ENCODE peak calls at places on chromosomes 6 and 20, in four cellular contexts. T is lung, H is GM23248, A is bronchial epithelial cell. J is an unnamed sample.

GRCh38 chr6:87789198-87789899 is 87.3 kb upstream of the AKIRIN2 start:
- DNase-seq in T (peak; percentile 38), H (peak; percentile 89), A (peak; percentile 96), J (no peak)

GRCh38 chr6:164861964-164862363 is 447.4 kb downstream of the C6orf118 start:
- DNase-seq in T (no peak), H (no peak), A (no peak), J (no peak)

GRCh38 chr6:57109905-57110304 is 19.9 kb downstream of the ZNF451 start:
- DNase-seq in T (no peak), H (peak; percentile 18), A (no peak), J (no peak)

GRCh38 chr6:38977101-38977500 is 71.5 kb upstream of the GLP1R start:
- DNase-seq in T (no peak), H (no peak), A (no peak), J (no peak)

GRCh38 chr20:23205221-23205620 is 119.1 kb upstream of the CD93 start:
- DNase-seq in T (no peak), H (no peak), A (no peak), J (no peak)

GRCh38 chr20:47487175-47487917 is 14.3 kb upstream of the NCOA3 start:
- DNase-seq in T (no peak), H (no peak), A (peak; percentile 47), J (no peak)

GRCh38 chr6:149440735-149441662 is 40.9 kb downstream of the SUMO4 start:
- DNase-seq in T (no peak), H (no peak), A (no peak), J (no peak)

GRCh38 chr6:36867471-36868224 is 7.0 kb downstream of the PPIL1 start:
- DNase-seq in T (no peak), H (no peak), A (no peak), J (no peak)

GRCh38 chr6:111417946-111418345 is 65.1 kb downstream of the REV3L start:
- DNase-seq in T (no peak), H (peak; percentile 42), A (peak; percentile 53), J (no peak)

GRCh38 chr20:63577317-63577894 is 3.4 kb upstream of the HELZ2 start:
- DNase-seq in T (no peak), H (no peak), A (no peak), J (no peak)

GRCh38 chr6:162125659-162126058 is 601.9 kb downstream of the PRKN start:
- DNase-seq in T (no peak), H (no peak), A (no peak), J (no peak)

GRCh38 chr6:12355354-12355753 is 65.2 kb downstream of the EDN1 start:
- DNase-seq in T (no peak), H (no peak), A (peak; percentile 92), J (no peak)

GRCh38 chr6:168895102-168895812 is 358.4 kb downstream of the THBS2 start:
- DNase-seq in T (peak; percentile 84), H (peak; percentile 87), A (peak; percentile 65), J (peak; percentile 84)

GRCh38 chr6:41504526-41505021 is 41.6 kb upstream of the FOXP4 start:
- DNase-seq in T (no peak), H (peak; percentile 16), A (no peak), J (no peak)

GRCh38 chr20:8216375-8217200 is 84.5 kb downstream of the PLCB1 start:
- DNase-seq in T (no peak), H (no peak), A (no peak), J (no peak)

GRCh38 chr6:25547797-25548196 is 104.2 kb upstream of the SCGN start:
- DNase-seq in T (no peak), H (no peak), A (no peak), J (no peak)

GRCh38 chr6:154932562-154933027 is 62.5 kb upstream of the TIAM2 start:
- DNase-seq in T (no peak), H (peak; percentile 73), A (peak; percentile 61), J (no peak)

GRCh38 chr6:157760589-157761330 is 62.3 kb upstream of the SNX9 start:
- DNase-seq in T (no peak), H (peak; percentile 90), A (peak; percentile 82), J (peak; percentile 53)

GRCh38 chr6:150813993-150814359 is 51.5 kb upstream of the MTHFD1L start:
- DNase-seq in T (no peak), H (peak; percentile 60), A (peak; percentile 95), J (no peak)

GRCh38 chr6:78322068-78322845 is 545.1 kb upstream of the IRAK1BP1 start:
- DNase-seq in T (no peak), H (no peak), A (no peak), J (no peak)

GRCh38 chr6:149867876-149868640 is 3.9 kb upstream of the LRP11 start:
- DNase-seq in T (no peak), H (peak; percentile 73), A (peak; percentile 86), J (no peak)

GRCh38 chr6:137860394-137861005 is 6.6 kb upstream of the TNFAIP3 start:
- DNase-seq in T (no peak), H (no peak), A (no peak), J (no peak)

GRCh38 chr6:44002071-44002590 is 125.1 kb downstream of the MRPL14 start:
- DNase-seq in T (no peak), H (peak; percentile 67), A (no peak), J (no peak)

GRCh38 chr6:28941681-28942448 is 18.1 kb upstream of the TRIM27 start:
- DNase-seq in T (peak; percentile 63), H (peak; percentile 23), A (no peak), J (no peak)

GRCh38 chr6:109482913-109483743 is at the start of gene ZBTB24:
- DNase-seq in T (peak; percentile 92), H (peak; percentile 97), A (peak; percentile 63), J (peak; percentile 86)

GRCh38 chr6:103854059-103854458 is 1005.7 kb downstream of the HACE1 start:
- DNase-seq in T (no peak), H (no peak), A (no peak), J (no peak)

GRCh38 chr6:108562503-108562993 is 1.8 kb downstream of the FOXO3 start:
- DNase-seq in T (peak; percentile 81), H (peak; percentile 71), A (peak; percentile 90), J (peak; percentile 92)

GRCh38 chr6:135537782-135538301 is 40.3 kb upstream of the AHI1 start:
- DNase-seq in T (no peak), H (peak; percentile 89), A (peak; percentile 92), J (no peak)

GRCh38 chr6:39417440-39417839 is 94.9 kb upstream of the KCNK16 start:
- DNase-seq in T (no peak), H (peak; percentile 4), A (no peak), J (no peak)

GRCh38 chr6:138572885-138573284 is 73.6 kb upstream of the NHSL1 start:
- DNase-seq in T (no peak), H (no peak), A (no peak), J (no peak)

GRCh38 chr6:125154184-125155135 is 887 bp downstream of the TPD52L1 start:
- DNase-seq in T (peak; percentile 45), H (peak; percentile 50), A (peak; percentile 60), J (no peak)

GRCh38 chr6:39951716-39952115 is 17.5 kb upstream of the MOCS1 start:
- DNase-seq in T (no peak), H (no peak), A (no peak), J (no peak)

GRCh38 chr6:50824505-50824904 is 5.8 kb downstream of the TFAP2B start:
- DNase-seq in T (no peak), H (no peak), A (no peak), J (no peak)

GRCh38 chr6:73394577-73395354 is at the start of gene DDX43:
- DNase-seq in T (peak; percentile 74), H (peak; percentile 58), A (peak; percentile 15), J (peak; percentile 61)

GRCh38 chr6:140671926-140672325 is 1297.5 kb upstream of the CITED2 start:
- DNase-seq in T (no peak), H (no peak), A (peak; percentile 72), J (no peak)

GRCh38 chr20:14885661-14886060 is 548.2 kb upstream of the FLRT3 start:
- DNase-seq in T (no peak), H (no peak), A (no peak), J (no peak)

GRCh38 chr6:10531942-10532341 is 10.8 kb downstream of the GCNT2 start:
- DNase-seq in T (no peak), H (no peak), A (no peak), J (no peak)

DNA sequence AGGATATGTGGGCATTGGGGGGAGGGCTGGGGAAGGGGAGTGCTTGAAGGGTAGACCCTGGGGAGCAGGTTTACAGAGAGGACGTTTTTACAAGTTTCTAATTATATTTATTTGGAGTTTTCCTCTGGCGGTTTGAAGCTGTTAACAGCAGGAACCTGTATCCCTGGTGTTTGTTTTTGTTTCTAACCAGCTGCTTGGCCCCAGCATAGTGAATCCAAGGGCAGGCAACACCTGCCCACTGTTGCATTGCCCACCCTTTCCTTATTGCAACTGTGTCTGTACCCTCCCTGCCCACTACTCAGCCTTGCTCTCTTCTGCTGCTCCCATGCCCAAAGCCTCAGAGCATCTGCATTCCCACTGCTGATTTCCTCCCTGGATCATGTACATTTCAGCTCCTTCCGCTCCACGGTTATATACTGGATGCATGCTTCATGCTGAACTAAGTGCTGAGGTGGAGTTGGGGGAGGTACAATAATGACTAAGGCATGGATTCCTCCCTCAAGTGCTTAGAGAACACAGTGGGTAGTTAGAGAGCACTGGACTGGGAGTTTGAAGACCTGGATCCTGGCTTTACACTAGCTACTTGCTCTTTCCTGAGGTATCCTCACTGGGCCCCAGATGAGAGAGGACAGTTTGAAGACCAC is 6.0 kb downstream of the SCUBE3 start:
- DNase-seq in T (no peak), H (peak; percentile 26), A (no peak), J (no peak)
- H3K27me3 ChIP-seq in T (no peaks in the 10 kb centered on the region), H (no peaks in the 10 kb centered on the region), A (peaks cover 7% of the 10 kb centered on the region), J (no peaks in the 10 kb centered on the region)

DNA sequence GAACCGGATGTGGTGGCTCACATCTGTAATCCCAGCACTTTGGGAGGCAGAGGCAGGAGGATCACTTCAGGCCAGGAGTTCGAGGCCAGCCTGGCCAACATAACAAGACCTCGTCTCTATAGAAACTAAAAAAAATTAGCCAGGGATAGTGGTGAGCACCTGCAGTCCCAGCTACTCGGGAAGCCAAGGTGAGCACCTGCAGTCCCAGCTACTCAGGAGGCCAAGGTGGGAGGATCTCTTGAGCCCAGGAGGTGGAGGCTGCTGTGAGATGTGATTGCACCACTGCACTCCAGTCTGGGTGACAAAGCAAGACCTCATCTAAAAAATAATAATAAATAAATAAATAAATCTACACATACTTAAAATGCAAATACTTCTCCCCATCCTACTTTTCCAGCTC is 55.2 kb upstream of the TTPAL start:
- DNase-seq in T (no peak), H (no peak), A (no peak), J (no peak)
- H3K27me3 ChIP-seq in T (no peaks in the 10 kb centered on the region), H (peaks cover 17% of the 10 kb centered on the region), A (no peaks in the 10 kb centered on the region), J (no peaks in the 10 kb centered on the region)

DNA sequence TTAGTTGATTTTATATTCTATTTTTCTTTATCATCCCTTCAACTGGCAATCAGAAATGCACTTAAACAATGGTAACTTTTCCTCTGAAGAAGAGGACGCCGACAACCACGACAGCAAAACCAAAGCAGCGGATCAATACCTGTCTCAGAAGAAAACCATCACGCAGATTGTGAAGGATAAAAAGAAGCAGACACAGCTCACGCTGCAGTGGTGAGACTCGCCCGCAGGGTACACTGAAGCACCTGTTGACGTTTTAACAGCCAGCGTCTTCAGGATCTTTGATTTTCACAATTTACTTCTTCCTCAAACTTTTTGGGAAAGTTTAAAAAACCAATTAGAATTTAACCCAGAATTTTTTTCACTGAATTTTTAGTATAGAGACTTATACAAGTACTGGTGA is 701 bp downstream of the RFX6 start:
- DNase-seq in T (no peak), H (no peak), A (no peak), J (no peak)
- H3K27me3 ChIP-seq in T (no peaks in the 10 kb centered on the region), H (peaks cover 47% of the 10 kb centered on the region), A (peaks cover 18% of the 10 kb centered on the region), J (peaks cover 16% of the 10 kb centered on the region)

DNA sequence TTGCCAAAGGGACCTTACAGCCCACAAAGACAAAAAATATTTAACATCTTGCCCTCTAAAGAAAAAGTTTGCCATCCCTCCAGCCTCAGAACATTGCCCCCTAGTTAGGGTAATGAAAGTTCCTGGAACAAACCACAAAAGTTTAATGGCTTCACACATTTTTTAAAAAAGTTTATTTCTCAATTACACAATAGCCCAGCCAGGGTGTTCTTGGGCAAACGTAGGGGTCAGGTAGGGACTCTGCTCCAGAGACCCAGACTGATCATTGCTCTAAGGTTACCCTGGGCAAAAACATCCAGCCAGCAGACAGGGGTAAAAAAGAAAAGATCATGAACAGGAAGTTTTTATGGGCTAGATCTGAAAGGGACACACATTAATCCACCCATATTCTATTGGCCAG is 4.5 kb upstream of the ISM1 start:
- DNase-seq in T (no peak), H (no peak), A (no peak), J (no peak)
- H3K27me3 ChIP-seq in T (no peaks in the 10 kb centered on the region), H (peaks cover 68% of the 10 kb centered on the region), A (peaks cover 11% of the 10 kb centered on the region), J (no peaks in the 10 kb centered on the region)

J was measured in right atrium auricular region.